ENCODE peak calls at places on chromosomes 1 and 21, in four cellular contexts. T is OCI-LY7, V is neuronal stem cell, R is A549. P is an unnamed sample. For H3K9me3, the result is how much of the 10 kb centered on the place peaks cover.

GRCh38 chr1:30801826-30802198 is 44.2 kb upstream of the LAPTM5 start:
- DNase-seq in R (peak), V (peak), T (peak), P (peak)

GRCh38 chr1:94608142-94608851 is 66.7 kb upstream of the F3 start:
- DNase-seq in V (no peak), R (peak), T (no peak), P (no peak)

GRCh38 chr1:62045579-62045978 is 149.1 kb upstream of the L1TD1 start:
- DNase-seq in V (no peak), T (no peak), R (no peak), P (no peak)

GRCh38 chr1:222171005-222171404 is 376.9 kb downstream of the HHIPL2 start:
- DNase-seq in T (peak), R (peak), V (no peak), P (peak)

GRCh38 chr1:157043685-157044084 is 1.9 kb downstream of the ARHGEF11 start:
- DNase-seq in R (no peak), V (no peak), T (no peak), P (no peak)

GRCh38 chr1:78044796-78045599 is 768 bp upstream of the GIPC2 start:
- DNase-seq in R (no peak), T (no peak), V (no peak), P (no peak)

GRCh38 chr1:87134625-87135024 is 194.1 kb upstream of the LMO4 start:
- DNase-seq in T (no peak), V (no peak), R (no peak), P (no peak)

GRCh38 chr21:46171996-46172862 is 12.0 kb downstream of the SPATC1L start:
- DNase-seq in V (no peak), R (no peak), T (peak), P (no peak)

GRCh38 chr1:205456383-205456867 is 580 bp upstream of the BLACAT1 start:
- DNase-seq in V (no peak), T (no peak), R (no peak), P (peak)

GRCh38 chr21:41315726-41316125 is 875 bp upstream of the FAM3B start:
- DNase-seq in R (no peak), V (no peak), T (no peak), P (no peak)

GRCh38 chr1:230067441-230067870 is 418 bp downstream of the GALNT2 start:
- DNase-seq in T (no peak), V (peak), R (peak), P (peak)

GRCh38 chr1:198623920-198624647 is 14.8 kb upstream of the PTPRC start:
- DNase-seq in V (no peak), R (no peak), T (peak), P (no peak)

GRCh38 chr1:211198111-211198510 is 61.1 kb upstream of the RCOR3 start:
- DNase-seq in R (peak), T (no peak), V (no peak), P (no peak)

GRCh38 chr1:76140227-76140626 is 65.7 kb downstream of the ST6GALNAC3 start:
- DNase-seq in R (no peak), T (no peak), V (no peak), P (no peak)

GRCh38 chr1:31203215-31203614 is 36.5 kb downstream of the NKAIN1 start:
- DNase-seq in R (no peak), T (no peak), V (no peak), P (no peak)

GRCh38 chr1:9890224-9890731 is 19.8 kb downstream of the CTNNBIP1 start:
- DNase-seq in V (no peak), T (no peak), R (peak), P (peak)

GRCh38 chr1:59025898-59026426 is 242.1 kb upstream of the JUN start:
- DNase-seq in V (no peak), R (no peak), T (peak), P (no peak)

GRCh38 chr1:42971848-42972291 is 13.2 kb upstream of the SLC2A1 start:
- DNase-seq in T (no peak), V (no peak), R (no peak), P (no peak)

GRCh38 chr1:30081379-30082102 is 641.8 kb downstream of the MATN1 start:
- DNase-seq in V (no peak), R (no peak), T (no peak), P (peak)

GRCh38 chr1:213464786-213465460 is 413.9 kb downstream of the RPS6KC1 start:
- DNase-seq in R (no peak), V (no peak), T (no peak), P (no peak)

GRCh38 chr1:218524526-218524925 is 179.4 kb downstream of the TGFB2 start:
- DNase-seq in R (no peak), T (no peak), V (no peak), P (no peak)

GRCh38 chr1:247079141-247079874 is 697 bp upstream of the ZNF670 start:
- DNase-seq in T (no peak), R (no peak), V (peak), P (peak)

GRCh38 chr1:174800221-174800791 is 199.4 kb upstream of the CACYBP start:
- DNase-seq in V (peak), T (peak), R (no peak), P (peak)

GRCh38 chr1:45442272-45442671 is 48.7 kb downstream of the TESK2 start:
- DNase-seq in T (no peak), R (no peak), V (no peak), P (no peak)

GRCh38 chr1:184827600-184828368 is 73.1 kb upstream of the EDEM3 start:
- DNase-seq in R (no peak), V (no peak), T (no peak), P (no peak)

GRCh38 chr1:182968151-182968741 is 15.3 kb upstream of the SHCBP1L start:
- DNase-seq in T (no peak), R (no peak), V (no peak), P (no peak)

GRCh38 chr1:221778535-221779142 is 36.8 kb upstream of the DUSP10 start:
- DNase-seq in R (no peak), V (no peak), T (no peak), P (no peak)

GRCh38 chr1:174273190-174273589 is 113.9 kb downstream of the RABGAP1L start:
- DNase-seq in R (no peak), T (peak), V (no peak), P (no peak)

GRCh38 chr1:64550505-64550904 is 80.6 kb downstream of the CACHD1 start:
- DNase-seq in T (no peak), R (no peak), V (no peak), P (no peak)

GRCh38 chr1:236753554-236753953 is 41.5 kb upstream of the MTR start:
- DNase-seq in V (peak), T (peak), R (peak), P (peak)

GRCh38 chr21:42208801-42209490 is 10.0 kb upstream of the ABCG1 start:
- DNase-seq in R (no peak), V (no peak), T (no peak), P (no peak)

GRCh38 chr1:93014156-93014555 is 52.9 kb upstream of the DIPK1A start:
- DNase-seq in T (no peak), V (no peak), R (no peak), P (no peak)

GRCh38 chr1:162030741-162031280 is 7.1 kb upstream of the OLFML2B start:
- DNase-seq in T (no peak), V (no peak), R (no peak), P (no peak)

GRCh38 chr1:162029205-162029604 is 5.5 kb upstream of the OLFML2B start:
- DNase-seq in V (no peak), R (no peak), T (no peak), P (no peak)

GRCh38 chr1:162033445-162033844 is 9.8 kb upstream of the OLFML2B start:
- DNase-seq in R (no peak), T (no peak), V (no peak), P (no peak)

GRCh38 chr1:162026906-162027305 is 3.2 kb upstream of the OLFML2B start:
- DNase-seq in T (no peak), V (no peak), R (no peak), P (no peak)

GRCh38 chr1:162028726-162029125 is 5.1 kb upstream of the OLFML2B start:
- DNase-seq in T (no peak), V (no peak), R (no peak), P (no peak)
- H3K4me2 ChIP-seq in T (no peak), V (no peak), R (no peak), P (no peak)

GRCh38 chr1:110957798-110958197 is 5.9 kb downstream of the LRIF1 start:
- DNase-seq in V (no peak), T (no peak), R (no peak), P (no peak)
- H3K9me3 ChIP-seq in V (under half), T (under half), R (under half), P (under half)

DNA sequence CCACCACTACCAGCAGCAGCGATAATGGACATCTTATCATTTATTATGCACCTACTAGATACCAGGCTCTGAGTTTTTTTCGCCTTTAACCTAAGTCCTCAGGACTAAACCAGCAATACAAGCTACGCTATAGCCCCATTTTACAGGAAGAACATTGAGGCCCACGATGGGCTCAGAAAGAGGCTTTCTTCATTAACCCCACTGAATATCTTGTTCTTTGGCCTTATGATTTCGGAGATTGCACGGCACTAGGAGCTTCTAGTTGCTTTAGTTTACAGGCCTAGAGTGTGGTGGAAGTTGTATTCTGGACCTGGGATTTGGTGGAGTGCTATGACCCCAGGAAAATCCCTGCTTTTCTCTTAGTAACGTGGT is 1.5 kb downstream of the SESN2 start:
- DNase-seq in T (no peak), R (no peak), V (no peak), P (no peak)
- H3K4me3 ChIP-seq in T (peak), R (peak), V (peak), P (peak)

GRCh38 chr1:241823925-241824324 is 24.1 kb upstream of the EXO1 start:
- DNase-seq in T (no peak), R (no peak), V (no peak), P (no peak)

GRCh38 chr1:241827308-241827707 is 20.7 kb upstream of the EXO1 start:
- DNase-seq in R (no peak), T (no peak), V (no peak), P (no peak)

GRCh38 chr1:241825581-241825980 is 22.4 kb upstream of the EXO1 start:
- DNase-seq in T (no peak), V (no peak), R (no peak), P (no peak)

GRCh38 chr1:241822846-241823245 is 25.2 kb upstream of the EXO1 start:
- DNase-seq in R (no peak), T (no peak), V (no peak), P (no peak)

GRCh38 chr1:241828576-241828975 is 19.4 kb upstream of the EXO1 start:
- DNase-seq in T (no peak), V (no peak), R (no peak), P (no peak)
- H3K4me2 ChIP-seq in T (no peak), V (no peak), R (peak), P (no peak)

GRCh38 chr1:171219751-171220385 is 28.4 kb upstream of the FMO1 start:
- DNase-seq in T (no peak), R (no peak), V (peak), P (peak)
- H3K9me3 ChIP-seq in T (under half), R (under half), V (under half), P (under half)

GRCh38 chr1:37999434-38000232 is 5.7 kb downstream of the FHL3 start:
- DNase-seq in T (no peak), R (no peak), V (no peak), P (peak)

GRCh38 chr1:38000233-38000528 is 5.1 kb downstream of the FHL3 start:
- DNase-seq in R (no peak), V (no peak), T (no peak), P (no peak)

GRCh38 chr1:37998089-37998808 is 7.1 kb downstream of the FHL3 start:
- DNase-seq in T (no peak), V (no peak), R (no peak), P (no peak)

GRCh38 chr1:37997256-37998088 is 7.7 kb upstream of the SF3A3 start:
- DNase-seq in T (no peak), V (no peak), R (no peak), P (no peak)

DNA sequence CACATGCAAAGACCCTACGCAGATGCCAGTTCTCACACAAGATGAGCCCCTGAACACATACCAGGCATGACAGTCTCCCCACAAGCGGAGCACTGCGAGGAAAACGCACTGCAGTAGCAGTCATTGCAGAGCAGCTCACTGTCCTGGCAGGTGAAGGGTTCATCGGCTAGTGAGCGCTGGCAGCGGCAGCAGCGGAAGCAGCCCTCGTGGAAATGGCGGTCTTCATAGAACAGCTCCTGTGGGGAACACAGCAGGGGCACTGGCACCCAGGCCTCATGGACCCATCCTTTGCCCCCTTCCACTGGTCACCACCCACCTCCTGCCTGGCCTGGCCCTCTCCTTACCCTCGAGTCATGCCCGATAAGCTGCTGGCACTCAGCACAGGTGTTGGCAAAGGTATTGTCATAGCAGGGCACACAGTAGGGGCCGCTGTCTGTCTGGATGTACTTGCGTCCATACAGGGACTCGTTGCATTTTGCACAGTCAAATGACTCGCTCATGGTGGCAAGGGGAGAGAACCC is 6.3 kb downstream of the FHL3 start:
- DNase-seq in R (no peak), T (no peak), V (no peak), P (no peak)
- H3K4me3 ChIP-seq in R (no peak), T (no peak), V (no peak), P (no peak)

GRCh38 chr1:170149971-170150370 is 4.2 kb downstream of the NTMT2 start:
- DNase-seq in V (no peak), R (no peak), T (no peak), P (no peak)

GRCh38 chr1:170149241-170149640 is 3.5 kb downstream of the NTMT2 start:
- DNase-seq in R (no peak), T (no peak), V (no peak), P (no peak)

GRCh38 chr1:170146861-170147260 is 1.1 kb downstream of the NTMT2 start:
- DNase-seq in V (no peak), T (no peak), R (no peak), P (no peak)

GRCh38 chr1:170145061-170145460 is 698 bp upstream of the NTMT2 start:
- DNase-seq in R (no peak), T (no peak), V (no peak), P (no peak)

DNA sequence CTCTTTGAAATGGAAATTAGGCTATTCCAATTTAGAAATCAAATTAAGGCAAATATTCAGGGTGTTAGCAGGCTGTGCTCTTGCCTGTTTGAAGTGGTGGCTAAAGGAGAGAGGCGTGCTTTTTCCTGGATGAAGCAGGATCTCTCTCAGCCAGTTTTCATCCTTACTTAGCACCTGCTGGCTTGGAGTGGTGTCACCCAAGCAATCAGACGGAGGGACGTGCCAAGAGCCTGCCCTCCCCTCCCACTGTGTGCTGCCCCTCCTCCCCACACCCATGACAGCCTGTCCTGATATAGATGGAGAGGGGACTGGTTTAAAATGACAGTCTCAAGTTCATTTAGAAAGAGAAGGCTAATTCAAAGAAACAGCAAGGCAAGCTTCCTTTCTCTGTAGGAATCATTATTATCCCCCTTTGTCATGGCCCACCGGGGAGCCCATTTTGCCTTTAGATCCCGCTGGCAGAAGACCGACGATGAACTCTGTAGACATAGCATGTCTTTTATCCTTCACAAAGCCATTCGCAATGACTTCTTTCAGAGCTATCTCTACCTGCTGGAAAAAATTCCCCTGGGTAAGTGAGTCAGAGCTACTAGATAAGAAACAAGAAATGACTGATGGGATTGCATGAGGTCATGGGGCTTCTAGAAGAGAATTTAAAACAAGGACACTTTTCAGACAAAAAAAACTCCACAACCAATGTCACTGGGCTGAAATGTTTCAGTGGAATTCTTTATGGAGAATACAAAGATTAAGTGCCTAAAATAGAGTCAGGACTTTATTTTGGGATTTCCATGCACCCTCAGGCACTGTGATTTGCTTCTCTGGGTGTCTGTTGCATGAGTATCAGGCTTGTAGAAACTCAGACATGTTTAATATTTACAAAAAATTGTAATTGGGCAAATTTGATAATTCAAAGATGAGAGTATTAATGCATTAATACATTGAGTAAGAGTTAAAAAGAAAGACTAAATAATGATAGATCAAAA is at the start of gene NTMT2:
- DNase-seq in R (no peak), V (peak), T (no peak), P (peak)
- H3K4me2 ChIP-seq in R (no peak), V (no peak), T (no peak), P (no peak)

GRCh38 chr1:49051647-49052046 is 275.0 kb upstream of the BEND5 start:
- DNase-seq in T (no peak), R (no peak), V (no peak), P (no peak)
- H3K9me3 ChIP-seq in T (under half), R (under half), V (under half), P (under half)